ENCODE peak calls at places on chromosomes 2 and 18, in four cellular contexts. One of them, this sample, is unnamed.

GRCh38 chr2:7612969-7613368 is 695.8 kb downstream of the RNF144A start:
- DNase-seq in left cardiac atrium: no peak
- DNase-seq in heart left ventricle: no peak
- DNase-seq in NCI-H1105: no peak
- DNase-seq in this sample: no peak

GRCh38 chr2:29115797-29116781 is 874 bp downstream of the CLIP4 start:
- DNase-seq in left cardiac atrium: peak
- DNase-seq in heart left ventricle: peak
- DNase-seq in NCI-H1105: no peak
- DNase-seq in this sample: no peak

GRCh38 chr2:137173514-137173913 is 408.2 kb downstream of the THSD7B start:
- DNase-seq in heart left ventricle: no peak
- DNase-seq in NCI-H1105: no peak
- DNase-seq in left cardiac atrium: no peak
- DNase-seq in this sample: no peak

GRCh38 chr2:151543898-151544297 is 134.2 kb downstream of the RIF1 start:
- DNase-seq in heart left ventricle: no peak
- DNase-seq in left cardiac atrium: no peak
- DNase-seq in NCI-H1105: no peak
- DNase-seq in this sample: no peak

GRCh38 chr2:197079414-197079813 is 152.9 kb upstream of the PGAP1 start:
- DNase-seq in left cardiac atrium: no peak
- DNase-seq in heart left ventricle: no peak
- DNase-seq in NCI-H1105: no peak
- DNase-seq in this sample: peak

GRCh38 chr2:196742685-196743084 is 56.8 kb downstream of the GTF3C3 start:
- DNase-seq in left cardiac atrium: no peak
- DNase-seq in NCI-H1105: no peak
- DNase-seq in heart left ventricle: no peak
- DNase-seq in this sample: no peak

GRCh38 chr2:240436626-240437180 is 1.2 kb downstream of the GPC1 start:
- DNase-seq in NCI-H1105: no peak
- DNase-seq in heart left ventricle: no peak
- DNase-seq in left cardiac atrium: peak
- DNase-seq in this sample: peak

GRCh38 chr18:48031011-48031480 is 100.6 kb upstream of the SMAD2 start:
- DNase-seq in left cardiac atrium: no peak
- DNase-seq in NCI-H1105: peak
- DNase-seq in heart left ventricle: peak
- DNase-seq in this sample: peak

GRCh38 chr2:79373359-79374115 is 139.3 kb upstream of the CTNNA2 start:
- DNase-seq in NCI-H1105: no peak
- DNase-seq in heart left ventricle: no peak
- DNase-seq in left cardiac atrium: no peak
- DNase-seq in this sample: no peak

GRCh38 chr18:8389391-8390340 is 219.6 kb upstream of the RAB12 start:
- DNase-seq in left cardiac atrium: peak
- DNase-seq in NCI-H1105: peak
- DNase-seq in heart left ventricle: peak
- DNase-seq in this sample: peak

GRCh38 chr2:198499539-198499938 is 695.1 kb downstream of the PLCL1 start:
- DNase-seq in NCI-H1105: no peak
- DNase-seq in left cardiac atrium: peak
- DNase-seq in heart left ventricle: peak
- DNase-seq in this sample: no peak

GRCh38 chr2:151029406-151030157 is 232.1 kb downstream of the RBM43 start:
- DNase-seq in NCI-H1105: no peak
- DNase-seq in left cardiac atrium: no peak
- DNase-seq in heart left ventricle: no peak
- DNase-seq in this sample: no peak

GRCh38 chr2:236670235-236670620 is 100.6 kb downstream of the ACKR3 start:
- DNase-seq in heart left ventricle: no peak
- DNase-seq in left cardiac atrium: no peak
- DNase-seq in NCI-H1105: no peak
- DNase-seq in this sample: no peak

This sample was measured in NCI-H446.